ENCODE peak calls at places on chromosomes 1 and 21, in six cellular contexts. I is amygdala; J is nephron progenitor cell; P is AG04450; X is activated naive CD8-positive, alpha-beta T cell treated with anti-CD3 and anti-CD28 coated beads for 36 hours; R is lower lobe of right lung. N is an unnamed sample.

GRCh38 chr1:81834921-81835698 is 34.4 kb downstream of the ADGRL2 start:
- DNase-seq in X (no peak), J (no peak), P (peak; percentile 2), R (no peak), I (no peak), N (no peak)

GRCh38 chr1:212110617-212111016 is 75.1 kb downstream of the DTL start:
- DNase-seq in J (no peak), X (no peak), I (no peak), R (no peak), P (no peak), N (no peak)

GRCh38 chr21:21406918-21407317 is 408.7 kb downstream of the NCAM2 start:
- DNase-seq in P (no peak), J (no peak), R (no peak), X (no peak), I (no peak), N (no peak)

GRCh38 chr1:32701421-32701911 is 1.1 kb downstream of the SYNC start:
- DNase-seq in J (no peak), I (no peak), R (peak; percentile 60), X (no peak), P (no peak), N (no peak)

GRCh38 chr1:228751360-228752098 is 16.2 kb downstream of the RHOU start:
- DNase-seq in J (no peak), R (no peak), X (no peak), I (no peak), P (no peak), N (no peak)

GRCh38 chr21:34967509-34968289 is 81.4 kb downstream of the RUNX1 start:
- DNase-seq in I (no peak), J (no peak), R (no peak), X (peak; percentile 58), P (no peak), N (peak; percentile 46)

GRCh38 chr1:112866981-112867380 is 89.0 kb downstream of the SLC16A1 start:
- DNase-seq in X (no peak), I (no peak), J (no peak), P (no peak), R (no peak), N (no peak)

GRCh38 chr1:65207317-65207716 is 59.3 kb downstream of the AK4 start:
- DNase-seq in I (no peak), J (no peak), R (no peak), P (no peak), X (no peak), N (no peak)

GRCh38 chr1:180939706-180940094 is 27.0 kb downstream of the KIAA1614 start:
- DNase-seq in I (no peak), R (no peak), X (no peak), P (no peak), J (no peak), N (no peak)

N was measured in stimulated activated naive CD8-positive, alpha-beta T cell treated with anti-CD3 and anti-CD28 coated beads, Interleukin-15, Interleukin-2, amounts not matched to agents 100 U/mL and 50 U/mL, for 24 hours.